ENCODE peak calls at places on chromosomes 5 and 9, in four cellular contexts. W is IMR-90, H is K562, C is GM12878. R is an unnamed sample.

GRCh38 chr9:133914483-133915342 is 77.4 kb downstream of the VAV2 start:
- DNase-seq in C (no peak), H (no peak), W (no peak), R (no peak)

GRCh38 chr5:115375922-115376321 is 79.5 kb upstream of the CCDC112 start:
- DNase-seq in W (peak; percentile 61), C (no peak), H (peak; percentile 8), R (no peak)

GRCh38 chr5:56422060-56422762 is 189.1 kb upstream of the ANKRD55 start:
- DNase-seq in C (no peak), H (no peak), W (no peak), R (no peak)

GRCh38 chr5:171442287-171443042 is 23.0 kb downstream of the FGF18 start:
- DNase-seq in W (peak; percentile 60), H (peak; percentile 54), C (no peak), R (no peak)

GRCh38 chr5:128904815-128905214 is 60.5 kb upstream of the SLC27A6 start:
- DNase-seq in H (no peak), W (no peak), C (no peak), R (no peak)

GRCh38 chr9:36074870-36075532 is 38.3 kb downstream of the RECK start:
- DNase-seq in H (no peak), C (no peak), W (peak; percentile 89), R (no peak)

GRCh38 chr9:14722391-14723035 is at the start of gene CER1:
- DNase-seq in W (no peak), H (no peak), C (no peak), R (peak; percentile 62)

GRCh38 chr9:134390537-134390936 is 64.3 kb downstream of the RXRA start:
- DNase-seq in W (no peak), C (no peak), H (no peak), R (no peak)

GRCh38 chr9:116209406-116210116 is 56.0 kb downstream of the PAPPA start:
- DNase-seq in C (no peak), H (no peak), W (no peak), R (no peak)

GRCh38 chr9:115469826-115470225 is 351.9 kb upstream of the TNC start:
- DNase-seq in C (no peak), H (no peak), W (no peak), R (no peak)

GRCh38 chr5:132094393-132095076 is 20.9 kb downstream of the CSF2 start:
- DNase-seq in C (no peak), W (peak; percentile 99), H (no peak), R (no peak)

GRCh38 chr5:79143684-79144379 is 32.2 kb downstream of the BHMT start:
- DNase-seq in H (peak; percentile 37), C (no peak), W (peak; percentile 34), R (no peak)

GRCh38 chr5:178417391-178417811 is 172.8 kb downstream of the COL23A1 start:
- DNase-seq in C (no peak), W (no peak), H (peak; percentile 74), R (no peak)

GRCh38 chr5:95621839-95622629 is 2.1 kb downstream of the GPR150 start:
- DNase-seq in H (no peak), W (no peak), C (no peak), R (no peak)

GRCh38 chr5:120152472-120152871 is 311.6 kb upstream of the PRR16 start:
- DNase-seq in H (peak; percentile 6), W (peak; percentile 95), C (no peak), R (no peak)

GRCh38 chr9:71928806-71929205 is 17.4 kb downstream of the C9orf85 start:
- DNase-seq in W (no peak), C (no peak), H (no peak), R (no peak)

GRCh38 chr9:19022206-19022605 is 10.8 kb downstream of the SAXO1 start:
- DNase-seq in W (no peak), C (no peak), H (no peak), R (no peak)

GRCh38 chr9:89444212-89444611 is 53.7 kb downstream of the SEMA4D start:
- DNase-seq in W (no peak), C (no peak), H (no peak), R (no peak)

GRCh38 chr9:132662152-132662945 is 7.4 kb downstream of the DDX31 start:
- DNase-seq in H (no peak), W (no peak), C (no peak), R (no peak)

GRCh38 chr9:126383395-126384104 is 56.9 kb downstream of the MVB12B start:
- DNase-seq in H (no peak), C (no peak), W (no peak), R (no peak)

GRCh38 chr9:133478851-133479711 is at the start of gene SLC2A6:
- DNase-seq in H (peak; percentile 79), C (no peak), W (peak; percentile 63), R (peak; percentile 74)

GRCh38 chr5:2739360-2740050 is 12.0 kb downstream of the IRX2 start:
- DNase-seq in W (no peak), C (no peak), H (no peak), R (peak; percentile 79)

GRCh38 chr9:34732886-34733285 is 22.9 kb upstream of the CCL21 start:
- DNase-seq in H (no peak), W (no peak), C (no peak), R (no peak)

DNA sequence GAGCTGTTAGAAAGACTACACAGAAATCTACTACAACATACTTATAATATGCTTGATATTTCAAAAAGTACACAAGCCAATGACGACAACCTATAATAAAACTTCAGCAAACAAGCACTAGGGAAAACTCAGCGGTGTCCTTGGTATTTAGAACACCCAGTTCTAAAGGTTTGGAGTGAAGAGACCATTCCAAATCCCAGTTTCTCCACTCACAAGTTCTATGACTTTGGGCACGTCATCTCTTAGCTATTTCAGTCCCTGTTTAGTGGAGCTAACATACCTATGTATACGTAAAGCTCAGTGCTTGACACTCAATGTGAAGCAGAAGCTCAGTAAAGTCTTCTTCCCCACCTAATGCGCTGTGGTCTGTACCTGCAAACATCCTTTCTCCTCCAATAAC is 52.8 kb downstream of the MLLT3 start:
- DNase-seq in W (no peak), H (no peak), C (no peak), R (no peak)
- TF ChIP-seq CHD1 in W (no peak), H (no peak), C (no peak), R (no peak)

GRCh38 chr5:43609752-43610151 is 6.8 kb downstream of the NNT start:
- DNase-seq in C (no peak), H (peak; percentile 51), W (no peak), R (no peak)
- TF ChIP-seq CHD1 in C (no peak), H (no peak), W (no peak), R (no peak)

DNA sequence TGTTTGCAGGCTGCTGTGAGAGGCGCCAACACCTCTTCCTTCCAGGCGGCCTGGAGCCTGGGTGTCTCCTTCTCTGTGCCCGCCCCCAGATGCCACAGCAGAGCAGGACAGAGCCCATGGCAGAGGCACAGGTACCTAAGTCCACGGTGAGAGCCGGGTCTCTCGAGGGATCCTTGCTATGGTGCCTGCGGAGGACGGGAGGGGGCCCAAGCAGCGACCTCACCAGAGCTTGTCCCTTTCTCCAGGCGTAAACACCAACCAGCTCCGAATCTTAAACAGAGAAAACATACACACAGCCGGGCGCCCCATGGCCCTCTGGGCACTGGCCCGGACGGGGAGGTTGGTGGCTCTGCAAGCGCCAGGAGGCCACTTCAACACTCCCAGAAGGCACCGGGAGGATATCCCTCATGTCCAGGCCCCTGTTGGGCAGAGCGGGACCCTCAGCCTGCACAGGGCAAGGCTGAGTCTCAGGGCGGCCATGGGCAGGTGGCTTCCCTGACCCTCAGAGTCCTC is 11.8 kb downstream of the CCDC187 start:
- DNase-seq in C (no peak), H (no peak), W (no peak), R (no peak)
- TF ChIP-seq CHD1 in C (no peak), H (no peak), W (no peak), R (no peak)

DNA sequence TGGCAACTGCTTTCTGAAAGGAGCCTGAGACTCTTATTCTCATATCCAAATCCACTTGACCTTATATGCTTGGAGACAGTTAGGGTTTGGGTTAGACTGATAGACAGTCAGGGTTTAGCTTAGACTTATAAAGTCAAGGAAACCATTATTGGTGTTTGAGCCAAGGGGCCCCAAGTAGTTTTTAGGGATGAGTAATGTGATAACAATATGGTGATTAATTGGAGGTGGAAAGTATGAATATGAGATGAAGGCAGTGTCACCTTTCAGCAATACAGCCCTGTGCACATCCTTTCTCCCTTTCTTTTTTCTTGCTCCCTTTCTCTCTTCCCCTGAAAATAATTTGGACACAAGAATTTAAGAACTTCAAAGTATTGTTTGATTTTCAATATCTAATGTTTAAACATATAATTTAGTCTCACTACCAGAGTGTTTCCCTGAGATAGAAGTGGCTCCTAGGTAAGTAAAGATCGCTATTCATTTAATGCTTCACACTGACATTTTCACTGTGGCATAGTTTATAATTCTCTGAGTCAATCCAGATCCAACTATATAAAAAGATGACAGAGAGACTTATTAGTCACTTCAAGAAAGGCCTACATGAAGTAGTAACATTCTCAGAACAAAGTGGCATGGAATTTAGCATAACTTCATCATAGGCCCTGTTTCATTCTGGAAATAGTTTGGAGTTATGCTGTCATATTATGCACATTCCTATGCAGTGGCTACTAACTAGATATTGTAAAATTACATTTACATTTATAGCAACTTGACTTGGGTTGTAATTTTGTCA is 200.8 kb downstream of the CHSY3 start:
- DNase-seq in H (no peak), C (no peak), W (peak; percentile 1), R (no peak)
- TF ChIP-seq CHD1 in H (no peak), C (no peak), W (no peak), R (no peak)

GRCh38 chr5:7392401-7393024 is 3.4 kb upstream of the ADCY2 start:
- DNase-seq in H (peak; percentile 34), W (no peak), C (no peak), R (peak; percentile 39)
- TF ChIP-seq CHD1 in H (no peak), W (no peak), C (no peak), R (no peak)

GRCh38 chr9:96009690-96010477 is 134.4 kb downstream of the ERCC6L2 start:
- DNase-seq in C (no peak), H (peak; percentile 62), W (no peak), R (no peak)
- TF ChIP-seq CHD1 in C (no peak), H (no peak), W (no peak), R (no peak)

GRCh38 chr5:9622891-9623547 is 7.1 kb downstream of the TAS2R1 start:
- DNase-seq in H (no peak), C (no peak), W (peak; percentile 93), R (no peak)
- TF ChIP-seq CHD1 in H (no peak), C (no peak), W (no peak), R (no peak)